ENCODE peak calls at places on chromosomes 4 and X, in four cellular contexts. P is WTC11, T is GM12878, K is HepG2. E is an unnamed sample.

GRCh38 chr4:3384771-3385701 is 56.7 kb upstream of the HGFAC start:
- DNase-seq in P (no peak), T (no peak), K (peak), E (no peak)

GRCh38 chrX:45714864-45715263 is 514.2 kb upstream of the DIPK2B start:
- DNase-seq in P (no peak), T (peak), K (no peak), E (no peak)

GRCh38 chrX:107825698-107826285 is at the start of gene MID2:
- DNase-seq in P (peak), T (no peak), K (no peak), E (no peak)

GRCh38 chrX:30150196-30150895 is 65.0 kb upstream of the MAGEB2 start:
- DNase-seq in P (no peak), T (no peak), K (no peak), E (no peak)

GRCh38 chrX:136794080-136794479 is 13.3 kb upstream of the ARHGEF6 start:
- DNase-seq in P (no peak), T (no peak), K (no peak), E (no peak)

GRCh38 chrX:124347242-124347641 is 879 bp downstream of the SH2D1A start:
- DNase-seq in P (no peak), T (no peak), K (no peak), E (no peak)

GRCh38 chr4:762211-763190 is 56.9 kb downstream of the PCGF3 start:
- DNase-seq in P (no peak), T (no peak), K (peak), E (no peak)

GRCh38 chr4:81684357-81684756 is 212.7 kb upstream of the RASGEF1B start:
- DNase-seq in P (no peak), T (no peak), K (no peak), E (no peak)

GRCh38 chrX:45596190-45596808 is 395.6 kb upstream of the DIPK2B start:
- DNase-seq in P (no peak), T (no peak), K (no peak), E (no peak)

GRCh38 chrX:40912166-40912565 is 173.1 kb upstream of the USP9X start:
- DNase-seq in P (no peak), T (no peak), K (no peak), E (no peak)

GRCh38 chr4:59695355-59696053 is 1504.6 kb upstream of the ADGRL3 start:
- DNase-seq in P (no peak), T (no peak), K (no peak), E (no peak)

GRCh38 chr4:59698041-59698440 is 1502.1 kb upstream of the ADGRL3 start:
- DNase-seq in P (no peak), T (no peak), K (no peak), E (no peak)
- TF ChIP-seq CBFB in P (no peak), T (no peak), K (no peak), E (no peak)

GRCh38 chrX:129529685-129530281 is 6.5 kb upstream of the SMARCA1 start:
- DNase-seq in P (no peak), T (no peak), K (no peak), E (no peak)
- TF ChIP-seq CBFB in P (no peak), T (no peak), K (no peak), E (no peak)

GRCh38 chr4:150178161-150178560 is 99.9 kb downstream of the DCLK2 start:
- DNase-seq in P (no peak), T (no peak), K (no peak), E (no peak)

GRCh38 chr4:150181536-150181935 is 103.3 kb downstream of the DCLK2 start:
- DNase-seq in P (no peak), T (no peak), K (no peak), E (no peak)

DNA sequence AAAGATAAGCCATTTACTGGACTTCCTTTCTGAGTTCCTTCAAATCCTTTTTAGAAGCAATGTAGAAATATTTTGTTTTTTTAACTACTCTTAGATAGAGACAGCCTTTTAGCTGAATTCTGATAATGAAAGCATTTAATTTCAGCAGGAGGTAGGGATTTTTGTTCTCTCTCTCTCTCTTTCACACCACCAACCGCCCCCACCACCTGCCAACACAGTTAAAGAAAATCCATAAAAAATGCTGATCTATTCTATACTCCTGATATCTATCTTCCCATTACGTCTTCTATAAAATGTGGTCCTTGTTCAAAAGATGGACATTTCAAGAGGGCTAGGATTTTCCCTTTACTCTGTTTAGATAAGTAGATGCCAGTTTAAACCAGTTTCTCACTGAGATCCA is 104.5 kb downstream of the DCLK2 start:
- DNase-seq in P (no peak), T (no peak), K (no peak), E (no peak)
- TF ChIP-seq CBFB in P (no peak), T (no peak), K (no peak), E (no peak)

DNA sequence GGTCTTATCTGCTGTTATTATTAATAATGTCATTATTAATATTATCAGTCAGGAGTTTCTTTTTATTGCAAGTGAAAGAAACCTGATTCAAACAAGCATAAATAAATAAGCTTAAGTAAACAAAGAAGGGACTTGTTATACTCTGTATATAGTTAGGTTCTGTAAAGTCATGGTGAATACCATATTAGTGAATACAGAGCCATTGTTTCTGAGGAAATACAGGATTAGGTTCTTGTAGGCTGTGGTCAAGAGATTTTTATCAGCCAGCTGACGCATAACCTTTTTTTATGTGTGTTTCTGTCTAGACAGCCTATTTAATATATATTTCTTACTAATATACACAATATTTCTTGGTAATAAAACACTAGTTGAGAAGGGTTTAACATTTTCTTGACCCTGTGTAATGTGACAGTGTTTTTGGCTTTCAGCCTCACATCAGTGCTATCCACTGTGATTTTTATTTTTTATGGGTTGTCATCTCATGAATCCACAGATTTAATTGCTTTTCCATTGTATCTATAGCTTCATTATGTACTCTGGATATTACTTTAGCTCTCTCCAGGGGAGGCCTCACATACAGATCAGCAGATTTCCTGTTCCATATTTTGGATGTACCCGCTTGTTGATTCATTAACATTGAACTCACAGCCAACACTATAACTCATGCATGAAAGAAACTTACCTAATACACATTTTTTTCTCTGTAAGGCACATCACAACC is 8.0 kb downstream of the HERC3 start:
- DNase-seq in P (no peak), T (no peak), K (no peak), E (no peak)
- TF ChIP-seq CBFB in P (no peak), T (no peak), K (no peak), E (no peak)

GRCh38 chrX:97065973-97066372 is 182.3 kb downstream of the RPA4 start:
- DNase-seq in P (no peak), T (no peak), K (no peak), E (no peak)

GRCh38 chrX:97074400-97074799 is 190.7 kb downstream of the RPA4 start:
- DNase-seq in P (no peak), T (no peak), K (no peak), E (no peak)

GRCh38 chrX:97066381-97066780 is 182.7 kb downstream of the RPA4 start:
- DNase-seq in P (no peak), T (no peak), K (no peak), E (no peak)

GRCh38 chrX:97065066-97065465 is 181.4 kb downstream of the RPA4 start:
- DNase-seq in P (no peak), T (no peak), K (no peak), E (no peak)

DNA sequence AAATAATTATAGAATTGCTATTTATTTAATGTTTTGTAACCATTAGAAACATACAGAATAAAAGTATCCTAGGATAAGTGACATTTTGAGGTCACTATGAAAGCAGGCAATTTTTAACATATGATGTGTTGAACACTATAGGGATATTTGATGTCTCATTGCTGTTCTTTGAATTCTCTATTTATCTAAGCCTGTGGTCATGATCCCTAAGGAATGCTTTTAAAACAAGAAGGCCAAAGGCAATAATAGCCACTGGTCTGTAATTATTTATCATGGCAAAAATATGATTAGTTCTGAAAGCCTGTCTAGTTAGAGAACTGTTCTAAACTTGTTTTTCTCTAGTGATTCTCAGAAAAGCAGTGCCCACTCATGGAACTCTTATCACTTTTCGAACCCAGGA is 186.6 kb downstream of the RPA4 start:
- DNase-seq in P (no peak), T (no peak), K (no peak), E (no peak)
- TF ChIP-seq CBFB in P (no peak), T (no peak), K (no peak), E (no peak)

GRCh38 chrX:32137525-32137924 is 1065.7 kb upstream of the FTHL17 start:
- DNase-seq in P (peak), T (no peak), K (no peak), E (no peak)
- TF ChIP-seq CBFB in P (no peak), T (no peak), K (no peak), E (no peak)

GRCh38 chr4:106595906-106596305 is 227.3 kb upstream of the GIMD1 start:
- DNase-seq in P (no peak), T (no peak), K (no peak), E (no peak)

GRCh38 chr4:106604319-106605051 is 235.9 kb upstream of the GIMD1 start:
- DNase-seq in P (no peak), T (no peak), K (no peak), E (no peak)

GRCh38 chr4:106603471-106603870 is 234.9 kb upstream of the GIMD1 start:
- DNase-seq in P (no peak), T (no peak), K (no peak), E (no peak)

DNA sequence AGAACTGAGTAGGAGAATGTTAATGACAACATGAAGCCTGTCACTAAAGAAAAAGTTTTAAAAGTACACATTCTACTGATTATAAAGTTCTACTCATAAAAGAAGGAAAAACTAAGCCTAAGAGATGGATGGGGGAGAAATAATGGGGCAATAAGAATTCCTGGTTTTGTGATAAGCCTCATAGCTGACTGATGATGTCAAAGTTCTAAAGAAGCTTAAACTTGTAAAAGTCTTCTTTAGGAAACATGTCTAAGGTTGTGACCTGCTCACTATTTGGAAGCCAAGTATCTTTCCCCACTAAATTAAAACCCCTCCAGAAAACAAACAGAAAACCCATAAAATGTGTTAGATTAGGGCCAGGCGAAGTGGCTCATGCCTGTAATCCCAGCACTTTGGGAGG is 232.9 kb upstream of the GIMD1 start:
- DNase-seq in P (no peak), T (no peak), K (no peak), E (no peak)
- TF ChIP-seq CBFB in P (no peak), T (no peak), K (no peak), E (no peak)

GRCh38 chr4:12118651-12119213 is 690.0 kb upstream of the HS3ST1 start:
- DNase-seq in P (no peak), T (no peak), K (no peak), E (no peak)
- TF ChIP-seq CBFB in P (no peak), T (no peak), K (no peak), E (no peak)

E was measured in K562.